ENCODE peak calls at places on chromosomes 5 and 9, in five cellular contexts. E is C1 segment of cervical spinal cord, C is heart left ventricle, B is NCI-H2081, O is aorta. T is an unnamed sample.

GRCh38 chr5:72107874-72108199 is 562 bp downstream of the MAP1B start:
- DNase-seq in E (no peak), C (no peak), B (peak; percentile 32), O (peak; percentile 46), T (no peak)

GRCh38 chr9:81814794-81815464 is 113.3 kb upstream of the SPATA31D4 start:
- DNase-seq in E (no peak), C (no peak), B (peak; percentile 24), O (no peak), T (peak; percentile 22)

GRCh38 chr5:176533390-176533789 is 3.8 kb downstream of the RNF44 start:
- DNase-seq in E (peak; percentile 33), C (peak; percentile 76), B (no peak), O (peak; percentile 78), T (no peak)

GRCh38 chr5:154111214-154111613 is 72.4 kb downstream of the MFAP3 start:
- DNase-seq in E (no peak), C (no peak), B (no peak), O (no peak), T (no peak)

GRCh38 chr5:1746371-1747078 is 53.1 kb downstream of the MRPL36 start:
- DNase-seq in E (no peak), C (peak; percentile 48), B (no peak), O (peak; percentile 35), T (no peak)

GRCh38 chr9:126939821-126940221 is 25.2 kb downstream of the RALGPS1 start:
- DNase-seq in E (no peak), C (no peak), B (no peak), O (no peak), T (peak; percentile 25)

GRCh38 chr9:82882133-82882532 is 180.8 kb downstream of the RASEF start:
- DNase-seq in E (no peak), C (no peak), B (no peak), O (no peak), T (no peak)

GRCh38 chr9:69771775-69772418 is 12.1 kb upstream of the PTAR1 start:
- DNase-seq in E (no peak), C (no peak), B (no peak), O (no peak), T (no peak)

GRCh38 chr5:14394365-14394764 is 187.2 kb upstream of the OTULINL start:
- DNase-seq in E (no peak), C (no peak), B (no peak), O (no peak), T (no peak)

GRCh38 chr5:117077142-117077541 is 502.5 kb upstream of the SEMA6A start:
- DNase-seq in E (no peak), C (no peak), B (no peak), O (no peak), T (no peak)

GRCh38 chr5:138542956-138543729 is at the start of gene ETF1:
- DNase-seq in E (peak; percentile 100), C (peak; percentile 100), B (peak; percentile 98), O (peak; percentile 100), T (peak; percentile 98)

GRCh38 chr9:124618476-124618875 is 111.3 kb upstream of the NR5A1 start:
- DNase-seq in E (no peak), C (no peak), B (no peak), O (no peak), T (no peak)

GRCh38 chr9:95857122-95857521 is 18.4 kb upstream of the ERCC6L2 start:
- DNase-seq in E (no peak), C (no peak), B (peak; percentile 38), O (no peak), T (no peak)

GRCh38 chr9:120186276-120186675 is 393.7 kb downstream of the CDK5RAP2 start:
- DNase-seq in E (peak; percentile 5), C (no peak), B (peak; percentile 11), O (no peak), T (no peak)

GRCh38 chr9:134928796-134929559 is 11.3 kb upstream of the FCN1 start:
- DNase-seq in E (no peak), C (no peak), B (no peak), O (peak; percentile 83), T (no peak)

GRCh38 chr9:79583957-79584654 is 12.3 kb downstream of the TLE4 start:
- DNase-seq in E (no peak), C (peak; percentile 72), B (no peak), O (peak; percentile 81), T (no peak)

T was measured in LNCaP clone FGC.